ENCODE peak calls at places on chromosome 11, in five cellular contexts. Q is MCF 10A, C is AG09309, T is type B pancreatic cell, N is astrocyte of the spinal cord. R is an unnamed sample.

GRCh38 chr11:16372355-16372754 is 16.0 kb upstream of the SOX6 start:
- DNase-seq in Q (no peak), C (no peak), T (no peak), N (no peak), R (no peak)

GRCh38 chr11:84909740-84910139 is 717.4 kb downstream of the DLG2 start:
- DNase-seq in Q (no peak), C (no peak), T (no peak), N (no peak), R (no peak)

GRCh38 chr11:9656864-9657263 is 7.0 kb upstream of the SWAP70 start:
- DNase-seq in Q (no peak), C (no peak), T (no peak), N (no peak), R (no peak)

GRCh38 chr11:32115406-32115805 is 24.5 kb downstream of the RCN1 start:
- DNase-seq in Q (no peak), C (no peak), T (no peak), N (no peak), R (no peak)

GRCh38 chr11:46896719-46897406 is 21.5 kb downstream of the LRP4 start:
- DNase-seq in Q (peak), C (no peak), T (no peak), N (peak), R (peak)

GRCh38 chr11:132035228-132035627 is 664.8 kb downstream of the NTM start:
- DNase-seq in Q (no peak), C (no peak), T (no peak), N (no peak), R (no peak)

GRCh38 chr11:31810779-31811647 is at the start of gene PAX6:
- DNase-seq in Q (no peak), C (no peak), T (no peak), N (peak), R (peak)

GRCh38 chr11:64339754-64340408 is at the start of gene CCDC88B:
- DNase-seq in Q (no peak), C (no peak), T (no peak), N (no peak), R (peak)

GRCh38 chr11:75471134-75471943 is 38.3 kb upstream of the KLHL35 start:
- DNase-seq in Q (no peak), C (no peak), T (no peak), N (no peak), R (no peak)

GRCh38 chr11:103031834-103032233 is 60.1 kb downstream of the DCUN1D5 start:
- DNase-seq in Q (no peak), C (peak), T (no peak), N (peak), R (no peak)

GRCh38 chr11:127136438-127136837 is 135.9 kb upstream of the KIRREL3 start:
- DNase-seq in Q (no peak), C (no peak), T (no peak), N (no peak), R (no peak)

GRCh38 chr11:25453471-25453870 is 878.5 kb upstream of the ANO3 start:
- DNase-seq in Q (peak), C (no peak), T (no peak), N (no peak), R (no peak)

GRCh38 chr11:86047275-86047991 is 21.5 kb downstream of the PICALM start:
- DNase-seq in Q (peak), C (peak), T (no peak), N (no peak), R (no peak)

GRCh38 chr11:76419896-76420295 is 24.9 kb upstream of the EMSY start:
- DNase-seq in Q (peak), C (no peak), T (no peak), N (no peak), R (peak)

GRCh38 chr11:33475999-33476398 is 218.8 kb downstream of the HIPK3 start:
- DNase-seq in Q (peak), C (no peak), T (no peak), N (peak), R (no peak)

GRCh38 chr11:107496011-107496410 is 38.4 kb upstream of the CWF19L2 start:
- DNase-seq in Q (peak), C (peak), T (no peak), N (peak), R (no peak)

GRCh38 chr11:88538088-88538487 is 200.6 kb upstream of the CTSC start:
- DNase-seq in Q (peak), C (peak), T (no peak), N (no peak), R (no peak)

GRCh38 chr11:116994195-116994594 is 104.0 kb downstream of the SIK3 start:
- DNase-seq in Q (no peak), C (no peak), T (no peak), N (no peak), R (no peak)

GRCh38 chr11:76152741-76153608 is 53.3 kb downstream of the WNT11 start:
- DNase-seq in Q (no peak), C (no peak), T (no peak), N (no peak), R (peak)

GRCh38 chr11:125166347-125166841 is 1.8 kb downstream of the PKNOX2 start:
- DNase-seq in Q (no peak), C (no peak), T (no peak), N (peak), R (peak)

GRCh38 chr11:126111458-126112116 is 48.9 kb upstream of the CDON start:
- DNase-seq in Q (no peak), C (no peak), T (no peak), N (no peak), R (no peak)

GRCh38 chr11:64060861-64061444 is 25.2 kb downstream of the FLRT1 start:
- DNase-seq in Q (no peak), C (no peak), T (no peak), N (peak), R (peak)

GRCh38 chr11:3840870-3841425 is at the start of gene RHOG:
- DNase-seq in Q (peak), C (peak), T (peak), N (peak), R (peak)

GRCh38 chr11:12126352-12127019 is 16.1 kb downstream of the MICAL2 start:
- DNase-seq in Q (peak), C (no peak), T (no peak), N (peak), R (no peak)

GRCh38 chr11:76801205-76801604 is 18.0 kb downstream of the TSKU start:
- DNase-seq in Q (no peak), C (no peak), T (peak), N (no peak), R (no peak)

GRCh38 chr11:74307409-74307808 is 4.0 kb downstream of the P4HA3 start:
- DNase-seq in Q (no peak), C (no peak), T (no peak), N (peak), R (no peak)

GRCh38 chr11:87428266-87428665 is 390.5 kb downstream of the TMEM135 start:
- DNase-seq in Q (no peak), C (no peak), T (no peak), N (no peak), R (no peak)

GRCh38 chr11:78752528-78752927 is 177.9 kb upstream of the NARS2 start:
- DNase-seq in Q (no peak), C (no peak), T (no peak), N (no peak), R (no peak)

GRCh38 chr11:85725510-85726258 is 39.7 kb upstream of the CCDC89 start:
- DNase-seq in Q (peak), C (peak), T (no peak), N (peak), R (no peak)

GRCh38 chr11:31802990-31803812 is 7.9 kb downstream of the PAX6 start:
- DNase-seq in Q (no peak), C (no peak), T (peak), N (no peak), R (peak)

GRCh38 chr11:117045956-117046355 is 52.3 kb downstream of the SIK3 start:
- DNase-seq in Q (peak), C (peak), T (no peak), N (no peak), R (no peak)

GRCh38 chr11:79055866-79056632 is 384.8 kb downstream of the TENM4 start:
- DNase-seq in Q (no peak), C (peak), T (no peak), N (peak), R (no peak)

GRCh38 chr11:35364101-35364780 is 55.1 kb downstream of the SLC1A2 start:
- DNase-seq in Q (peak), C (peak), T (no peak), N (peak), R (no peak)

GRCh38 chr11:79906189-79906588 is 465.4 kb upstream of the TENM4 start:
- DNase-seq in Q (no peak), C (no peak), T (no peak), N (no peak), R (no peak)

GRCh38 chr11:75946531-75947530 is 131.8 kb downstream of the UVRAG start:
- DNase-seq in Q (no peak), C (no peak), T (no peak), N (peak), R (no peak)

GRCh38 chr11:59172345-59173079 is 580 bp downstream of the DTX4 start:
- DNase-seq in Q (peak), C (no peak), T (no peak), N (no peak), R (peak)

GRCh38 chr11:111736191-111736590 is 30.0 kb downstream of the PPP2R1B start:
- DNase-seq in Q (no peak), C (peak), T (no peak), N (no peak), R (no peak)

GRCh38 chr11:111736621-111737055 is 29.6 kb downstream of the PPP2R1B start:
- DNase-seq in Q (no peak), C (no peak), T (no peak), N (no peak), R (no peak)

GRCh38 chr11:111733655-111734088 is 32.5 kb downstream of the PPP2R1B start:
- DNase-seq in Q (no peak), C (no peak), T (no peak), N (peak), R (no peak)

GRCh38 chr11:111734383-111735261 is 31.6 kb downstream of the PPP2R1B start:
- DNase-seq in Q (no peak), C (no peak), T (no peak), N (peak), R (no peak)

DNA sequence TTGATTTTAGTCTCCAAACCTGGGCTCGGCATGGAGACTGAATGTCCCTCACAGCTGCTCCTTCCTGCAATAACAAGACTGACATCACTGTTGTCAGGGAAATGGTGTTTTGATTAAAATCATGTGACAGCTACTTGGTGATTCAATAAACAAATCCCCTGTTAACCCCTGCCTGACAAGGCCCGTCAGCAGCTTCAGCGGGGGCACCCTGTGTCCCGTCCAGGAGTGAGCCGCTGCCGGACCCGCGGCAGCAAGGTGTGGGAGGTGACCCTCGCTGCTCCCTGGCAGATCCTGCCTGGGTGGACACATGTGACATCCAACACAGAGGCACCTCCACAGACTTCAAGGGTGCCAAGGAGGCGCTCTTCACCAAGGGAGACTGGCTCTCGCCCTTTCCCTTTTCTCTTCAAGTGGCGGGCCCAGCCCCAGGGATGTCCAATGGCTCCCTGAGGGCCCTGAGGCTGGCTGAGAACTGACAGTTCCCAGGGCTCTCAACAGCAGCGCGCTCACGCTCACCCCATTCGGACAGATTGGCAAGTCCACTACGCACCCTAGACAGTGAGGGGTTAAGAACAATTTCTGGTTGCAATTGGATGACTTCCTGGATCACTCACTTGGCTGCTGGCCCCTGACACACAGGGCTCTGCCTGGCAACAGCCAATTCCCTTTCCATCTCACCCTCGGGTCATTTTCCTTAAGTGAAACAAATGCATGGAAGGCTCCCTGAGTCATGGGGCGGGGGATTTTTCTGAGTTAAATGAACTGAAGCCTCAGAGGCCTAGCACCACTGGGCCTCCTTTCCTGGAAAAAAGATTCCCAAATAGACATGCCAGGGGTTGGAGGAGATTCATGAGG is 30.7 kb downstream of the PPP2R1B start:
- DNase-seq in Q (peak), C (peak), T (no peak), N (peak), R (no peak)
- TF ChIP-seq CTCF in Q (no peak), C (no peak), T (no peak), N (no peak), R (no peak)

GRCh38 chr11:71135112-71135511 is 117.3 kb downstream of the SHANK2 start:
- DNase-seq in Q (no peak), C (no peak), T (no peak), N (no peak), R (no peak)

GRCh38 chr11:71129624-71130023 is 122.8 kb downstream of the SHANK2 start:
- DNase-seq in Q (peak), C (peak), T (no peak), N (peak), R (no peak)

GRCh38 chr11:71133946-71134345 is 118.4 kb downstream of the SHANK2 start:
- DNase-seq in Q (no peak), C (no peak), T (no peak), N (no peak), R (no peak)

GRCh38 chr11:71130106-71130505 is 122.3 kb downstream of the SHANK2 start:
- DNase-seq in Q (no peak), C (no peak), T (no peak), N (no peak), R (no peak)

DNA sequence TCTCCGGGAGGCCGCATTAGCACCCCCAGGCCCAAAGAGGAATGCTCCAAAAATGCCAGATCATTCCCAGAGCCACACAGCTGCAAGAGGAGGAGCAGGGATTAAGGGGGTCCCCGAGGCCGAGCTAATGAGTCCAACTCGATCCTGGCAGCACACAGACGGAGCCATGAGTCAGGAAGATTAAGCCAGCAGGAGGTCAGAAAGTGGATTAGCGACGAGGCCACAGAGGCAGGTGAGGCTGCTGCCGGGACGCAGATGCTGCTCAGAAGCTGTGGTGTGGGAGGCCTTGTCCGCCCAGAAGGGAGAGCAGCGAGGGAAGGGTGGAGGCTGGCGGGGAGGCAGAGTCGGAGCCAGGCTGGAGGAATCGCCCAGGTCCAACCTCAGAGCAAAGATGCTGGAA is 120.5 kb downstream of the SHANK2 start:
- DNase-seq in Q (no peak), C (no peak), T (no peak), N (no peak), R (no peak)
- TF ChIP-seq CTCF in Q (no peak), C (no peak), T (no peak), N (no peak), R (no peak)

GRCh38 chr11:11078344-11078743 is 220.5 kb upstream of the ZBED5 start:
- DNase-seq in Q (peak), C (no peak), T (no peak), N (peak), R (no peak)
- TF ChIP-seq CTCF in Q (no peak), C (peak), T (no peak), N (no peak), R (no peak)

GRCh38 chr11:133930053-133930766 is 26.6 kb downstream of the IGSF9B start:
- DNase-seq in Q (no peak), C (no peak), T (no peak), N (no peak), R (no peak)

GRCh38 chr11:133931449-133932060 is 25.2 kb downstream of the IGSF9B start:
- DNase-seq in Q (no peak), C (no peak), T (no peak), N (no peak), R (no peak)

GRCh38 chr11:133929401-133930052 is 27.2 kb downstream of the IGSF9B start:
- DNase-seq in Q (no peak), C (no peak), T (no peak), N (no peak), R (no peak)

GRCh38 chr11:133928628-133929059 is 28.1 kb downstream of the IGSF9B start:
- DNase-seq in Q (peak), C (no peak), T (no peak), N (no peak), R (no peak)

GRCh38 chr11:133930767-133931448 is 25.9 kb downstream of the IGSF9B start:
- DNase-seq in Q (no peak), C (no peak), T (no peak), N (no peak), R (no peak)
- TF ChIP-seq CTCF in Q (peak), C (peak), T (peak), N (peak), R (no peak)

GRCh38 chr11:57391546-57391945 is 1.1 kb upstream of the PRG2 start:
- DNase-seq in Q (no peak), C (no peak), T (no peak), N (no peak), R (no peak)

GRCh38 chr11:57394203-57394602 is 3.8 kb upstream of the PRG2 start:
- DNase-seq in Q (no peak), C (no peak), T (no peak), N (no peak), R (no peak)

GRCh38 chr11:57391111-57391510 is 661 bp upstream of the PRG2 start:
- DNase-seq in Q (no peak), C (no peak), T (no peak), N (no peak), R (no peak)

GRCh38 chr11:57390535-57390934 is at the start of gene PRG2:
- DNase-seq in Q (no peak), C (no peak), T (no peak), N (no peak), R (no peak)

DNA sequence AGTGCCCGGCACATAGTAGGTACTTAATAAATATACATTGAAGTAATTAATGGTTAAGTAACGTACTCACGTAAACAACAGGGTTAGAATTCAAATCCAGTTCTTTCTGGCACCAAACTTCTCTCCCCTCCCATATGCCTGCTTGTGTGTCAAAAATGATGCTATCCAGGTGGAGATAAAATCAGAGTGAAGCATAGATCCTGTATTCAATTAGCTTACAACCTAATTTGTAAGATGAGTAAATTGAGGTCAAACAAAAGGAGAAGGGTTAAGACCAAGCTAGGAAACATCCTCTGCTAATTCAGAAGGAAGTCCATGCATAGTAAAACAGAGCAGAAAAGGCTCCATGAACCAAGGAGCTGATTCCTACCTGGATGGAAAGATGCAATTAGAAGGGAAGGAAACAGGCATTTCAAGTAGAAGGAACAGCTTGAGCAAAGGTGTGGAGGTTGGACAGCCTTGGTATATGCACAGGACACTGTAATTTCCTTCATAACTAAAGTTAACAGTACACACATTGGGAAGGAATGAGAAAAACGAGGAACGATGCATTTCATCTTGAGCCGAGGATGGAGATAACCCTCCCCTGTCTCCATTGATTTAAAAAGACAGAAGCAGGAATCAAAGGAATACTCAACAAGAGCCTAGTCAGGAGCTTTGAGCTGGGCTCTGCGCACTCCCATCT is 2.1 kb upstream of the PRG2 start:
- DNase-seq in Q (no peak), C (no peak), T (no peak), N (no peak), R (no peak)
- TF ChIP-seq CTCF in Q (no peak), C (no peak), T (no peak), N (no peak), R (no peak)

DNA sequence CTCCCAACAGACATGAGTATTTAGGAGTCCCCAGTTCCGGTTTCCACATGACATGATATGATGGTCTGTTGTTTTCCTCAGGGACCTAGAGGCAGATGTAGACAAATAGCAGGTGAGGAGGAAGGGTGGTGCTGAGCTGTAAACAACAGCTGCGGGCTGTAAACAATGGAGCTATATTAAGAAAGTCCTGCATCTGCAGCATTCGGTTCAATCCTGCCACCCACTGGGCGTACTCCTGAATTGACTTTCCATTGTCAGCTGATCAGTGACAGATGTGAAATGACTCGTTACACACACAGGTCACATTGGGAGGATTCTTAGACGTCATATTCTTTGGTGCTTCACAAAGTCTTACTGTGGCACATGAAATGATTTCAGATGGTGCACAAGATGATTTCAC is 26.8 kb upstream of the RAG1 start:
- DNase-seq in Q (peak), C (peak), T (no peak), N (peak), R (peak)
- TF ChIP-seq CTCF in Q (peak), C (peak), T (peak), N (peak), R (no peak)

GRCh38 chr11:133966924-133967598 is 10.3 kb upstream of the IGSF9B start:
- DNase-seq in Q (no peak), C (no peak), T (no peak), N (no peak), R (no peak)
- TF ChIP-seq CTCF in Q (no peak), C (peak), T (peak), N (peak), R (no peak)